ENCODE peak calls at places on chromosome 1, in eight cellular contexts. R, I, K, F, D, Y, M and H are unnamed samples.

GRCh38 chr1:236132420-236133046 is 9.8 kb upstream of the GPR137B start:
- DNase-seq in R (no peak), I (no peak), K (no peak), F (no peak), D (no peak), Y (no peak), M (no peak), H (no peak)

GRCh38 chr1:2251786-2252185 is 23.7 kb downstream of the SKI start:
- DNase-seq in R (no peak), I (no peak), K (no peak), F (no peak), D (no peak), Y (peak; percentile 91), M (no peak), H (no peak)

GRCh38 chr1:86773331-86774288 is 69.2 kb downstream of the SH3GLB1 start:
- DNase-seq in R (no peak), I (peak; percentile 53), K (no peak), F (no peak), D (no peak), Y (no peak), M (no peak), H (no peak)

GRCh38 chr1:154006136-154006535 is 15.6 kb downstream of the RPS27 start:
- DNase-seq in R (no peak), I (peak; percentile 58), K (no peak), F (no peak), D (no peak), Y (no peak), M (no peak), H (no peak)

GRCh38 chr1:234135501-234135900 is 231.0 kb downstream of the SLC35F3 start:
- DNase-seq in R (no peak), I (no peak), K (no peak), F (no peak), D (no peak), Y (no peak), M (no peak), H (no peak)

GRCh38 chr1:2533356-2533755 is 3.3 kb upstream of the HES5 start:
- DNase-seq in R (no peak), I (peak; percentile 92), K (no peak), F (no peak), D (no peak), Y (no peak), M (no peak), H (no peak)

GRCh38 chr1:217134857-217135568 is 411.8 kb upstream of the ESRRG start:
- DNase-seq in R (peak; percentile 40), I (no peak), K (no peak), F (no peak), D (no peak), Y (no peak), M (no peak), H (no peak)

GRCh38 chr1:110464340-110464739 is 13.4 kb downstream of the PROK1 start:
- DNase-seq in R (no peak), I (peak; percentile 28), K (no peak), F (no peak), D (no peak), Y (no peak), M (no peak), H (no peak)

GRCh38 chr1:53573931-53574330 is 114.7 kb downstream of the DMRTB1 start:
- DNase-seq in R (no peak), I (no peak), K (no peak), F (peak; percentile 14), D (no peak), Y (peak; percentile 31), M (no peak), H (no peak)

GRCh38 chr1:91707114-91707889 is 178.6 kb downstream of the TGFBR3 start:
- DNase-seq in R (no peak), I (no peak), K (no peak), F (no peak), D (no peak), Y (no peak), M (no peak), H (no peak)

GRCh38 chr1:47574451-47575165 is 136.8 kb downstream of the FOXD2 start:
- DNase-seq in R (no peak), I (no peak), K (no peak), F (no peak), D (no peak), Y (no peak), M (no peak), H (no peak)

GRCh38 chr1:29971703-29972102 is 735.4 kb downstream of the PTPRU start:
- DNase-seq in R (no peak), I (no peak), K (no peak), F (no peak), D (no peak), Y (no peak), M (no peak), H (no peak)

GRCh38 chr1:157135646-157136045 is 2.5 kb downstream of the ETV3 start:
- DNase-seq in R (no peak), I (no peak), K (no peak), F (no peak), D (no peak), Y (no peak), M (no peak), H (no peak)

GRCh38 chr1:11940260-11940921 is 5.9 kb downstream of the PLOD1 start:
- DNase-seq in R (no peak), I (peak; percentile 67), K (peak; percentile 39), F (no peak), D (no peak), Y (peak; percentile 89), M (peak; percentile 78), H (no peak)

GRCh38 chr1:8879348-8880067 is 1.0 kb upstream of the ENO1 start:
- DNase-seq in R (no peak), I (no peak), K (no peak), F (no peak), D (no peak), Y (no peak), M (no peak), H (no peak)